ENCODE peak calls at places on chromosomes 2 and 18, in seven cellular contexts. One of them, this sample, is unnamed.

GRCh38 chr18:54580202-54580729 is 10.8 kb upstream of the DYNAP start:
- DNase-seq in suprapubic skin: no peak
- DNase-seq in upper lobe of left lung: no peak
- DNase-seq in K562: no peak
- DNase-seq in GM12878: no peak
- DNase-seq in WERI-Rb-1: no peak
- DNase-seq in PC-3: no peak
- DNase-seq in this sample: no peak

GRCh38 chr18:45014047-45014501 is 333.4 kb downstream of the SETBP1 start:
- DNase-seq in WERI-Rb-1: no peak
- DNase-seq in PC-3: peak
- DNase-seq in GM12878: no peak
- DNase-seq in K562: no peak
- DNase-seq in suprapubic skin: no peak
- DNase-seq in upper lobe of left lung: no peak
- DNase-seq in this sample: no peak

GRCh38 chr2:65159921-65160320 is 30.0 kb upstream of the RAB1A start:
- DNase-seq in PC-3: no peak
- DNase-seq in WERI-Rb-1: no peak
- DNase-seq in upper lobe of left lung: no peak
- DNase-seq in K562: no peak
- DNase-seq in suprapubic skin: no peak
- DNase-seq in GM12878: no peak
- DNase-seq in this sample: no peak

GRCh38 chr2:28716265-28716865 is 35.3 kb upstream of the PPP1CB start:
- DNase-seq in suprapubic skin: peak
- DNase-seq in K562: no peak
- DNase-seq in PC-3: peak
- DNase-seq in WERI-Rb-1: peak
- DNase-seq in upper lobe of left lung: no peak
- DNase-seq in GM12878: peak
- DNase-seq in this sample: peak

GRCh38 chr18:44819944-44820510 is 139.3 kb downstream of the SETBP1 start:
- DNase-seq in suprapubic skin: no peak
- DNase-seq in PC-3: no peak
- DNase-seq in GM12878: no peak
- DNase-seq in upper lobe of left lung: peak
- DNase-seq in K562: no peak
- DNase-seq in WERI-Rb-1: no peak
- DNase-seq in this sample: peak

GRCh38 chr18:45879681-45880655 is 54.5 kb downstream of the SIGLEC15 start:
- DNase-seq in upper lobe of left lung: peak
- DNase-seq in PC-3: peak
- DNase-seq in WERI-Rb-1: peak
- DNase-seq in GM12878: peak
- DNase-seq in suprapubic skin: no peak
- DNase-seq in K562: peak
- DNase-seq in this sample: no peak

GRCh38 chr2:128261245-128262128 is 57.2 kb downstream of the HS6ST1 start:
- DNase-seq in suprapubic skin: no peak
- DNase-seq in WERI-Rb-1: peak
- DNase-seq in PC-3: no peak
- DNase-seq in GM12878: no peak
- DNase-seq in K562: no peak
- DNase-seq in upper lobe of left lung: peak
- DNase-seq in this sample: peak

GRCh38 chr2:63680455-63680854 is 91.7 kb downstream of the MDH1 start:
- DNase-seq in K562: no peak
- DNase-seq in GM12878: no peak
- DNase-seq in PC-3: no peak
- DNase-seq in WERI-Rb-1: no peak
- DNase-seq in upper lobe of left lung: no peak
- DNase-seq in suprapubic skin: no peak
- DNase-seq in this sample: no peak

GRCh38 chr2:95159690-95160449 is at the start of gene ZNF514:
- DNase-seq in WERI-Rb-1: peak
- DNase-seq in PC-3: peak
- DNase-seq in suprapubic skin: peak
- DNase-seq in upper lobe of left lung: peak
- DNase-seq in K562: peak
- DNase-seq in GM12878: no peak
- DNase-seq in this sample: peak

GRCh38 chr2:119823734-119824334 is 64.1 kb downstream of the PTPN4 start:
- DNase-seq in WERI-Rb-1: peak
- DNase-seq in PC-3: peak
- DNase-seq in K562: peak
- DNase-seq in upper lobe of left lung: no peak
- DNase-seq in GM12878: no peak
- DNase-seq in suprapubic skin: no peak
- DNase-seq in this sample: no peak

GRCh38 chr2:23028106-23028505 is 356.9 kb upstream of the KLHL29 start:
- DNase-seq in WERI-Rb-1: no peak
- DNase-seq in suprapubic skin: no peak
- DNase-seq in GM12878: no peak
- DNase-seq in K562: no peak
- DNase-seq in PC-3: no peak
- DNase-seq in upper lobe of left lung: no peak
- DNase-seq in this sample: no peak

GRCh38 chr2:168178520-168178919 is 68.9 kb downstream of the STK39 start:
- DNase-seq in WERI-Rb-1: no peak
- DNase-seq in K562: no peak
- DNase-seq in GM12878: no peak
- DNase-seq in PC-3: no peak
- DNase-seq in upper lobe of left lung: no peak
- DNase-seq in suprapubic skin: no peak
- DNase-seq in this sample: no peak

GRCh38 chr2:219119422-219120043 is 41.1 kb downstream of the NHEJ1 start:
- DNase-seq in suprapubic skin: no peak
- DNase-seq in WERI-Rb-1: peak
- DNase-seq in upper lobe of left lung: no peak
- DNase-seq in PC-3: peak
- DNase-seq in K562: peak
- DNase-seq in GM12878: peak
- DNase-seq in this sample: no peak

GRCh38 chr2:163715199-163715598 is 20.6 kb downstream of the FIGN start:
- DNase-seq in K562: no peak
- DNase-seq in WERI-Rb-1: no peak
- DNase-seq in suprapubic skin: no peak
- DNase-seq in PC-3: no peak
- DNase-seq in upper lobe of left lung: no peak
- DNase-seq in GM12878: no peak
- DNase-seq in this sample: no peak

GRCh38 chr2:217695033-217695520 is 307.7 kb downstream of the TNS1 start:
- DNase-seq in WERI-Rb-1: no peak
- DNase-seq in PC-3: peak
- DNase-seq in GM12878: no peak
- DNase-seq in upper lobe of left lung: no peak
- DNase-seq in K562: no peak
- DNase-seq in suprapubic skin: peak
- DNase-seq in this sample: no peak

GRCh38 chr2:71380665-71381064 is 49.1 kb downstream of the ZNF638 start:
- DNase-seq in GM12878: no peak
- DNase-seq in WERI-Rb-1: no peak
- DNase-seq in K562: no peak
- DNase-seq in upper lobe of left lung: no peak
- DNase-seq in suprapubic skin: no peak
- DNase-seq in PC-3: no peak
- DNase-seq in this sample: no peak

GRCh38 chr2:238120463-238121298 is 17.8 kb upstream of the KLHL30 start:
- DNase-seq in PC-3: no peak
- DNase-seq in WERI-Rb-1: no peak
- DNase-seq in upper lobe of left lung: peak
- DNase-seq in K562: no peak
- DNase-seq in GM12878: no peak
- DNase-seq in suprapubic skin: no peak
- DNase-seq in this sample: no peak

GRCh38 chr2:58428286-58428552 is 187.1 kb upstream of the FANCL start:
- DNase-seq in suprapubic skin: no peak
- DNase-seq in K562: no peak
- DNase-seq in PC-3: no peak
- DNase-seq in upper lobe of left lung: peak
- DNase-seq in GM12878: no peak
- DNase-seq in WERI-Rb-1: peak
- DNase-seq in this sample: no peak

GRCh38 chr2:148532049-148532428 is 112.5 kb upstream of the EPC2 start:
- DNase-seq in GM12878: no peak
- DNase-seq in upper lobe of left lung: no peak
- DNase-seq in K562: no peak
- DNase-seq in WERI-Rb-1: no peak
- DNase-seq in PC-3: no peak
- DNase-seq in suprapubic skin: no peak
- DNase-seq in this sample: no peak

GRCh38 chr2:148530350-148530749 is 114.2 kb upstream of the EPC2 start:
- DNase-seq in suprapubic skin: no peak
- DNase-seq in PC-3: no peak
- DNase-seq in GM12878: no peak
- DNase-seq in K562: no peak
- DNase-seq in WERI-Rb-1: no peak
- DNase-seq in upper lobe of left lung: no peak
- DNase-seq in this sample: no peak

GRCh38 chr2:148529745-148530144 is 114.8 kb upstream of the EPC2 start:
- DNase-seq in suprapubic skin: no peak
- DNase-seq in PC-3: no peak
- DNase-seq in GM12878: no peak
- DNase-seq in K562: no peak
- DNase-seq in WERI-Rb-1: no peak
- DNase-seq in upper lobe of left lung: no peak
- DNase-seq in this sample: no peak

GRCh38 chr2:148533004-148533403 is 111.5 kb upstream of the EPC2 start:
- DNase-seq in WERI-Rb-1: no peak
- DNase-seq in suprapubic skin: no peak
- DNase-seq in K562: no peak
- DNase-seq in GM12878: no peak
- DNase-seq in upper lobe of left lung: no peak
- DNase-seq in PC-3: no peak
- DNase-seq in this sample: no peak

DNA sequence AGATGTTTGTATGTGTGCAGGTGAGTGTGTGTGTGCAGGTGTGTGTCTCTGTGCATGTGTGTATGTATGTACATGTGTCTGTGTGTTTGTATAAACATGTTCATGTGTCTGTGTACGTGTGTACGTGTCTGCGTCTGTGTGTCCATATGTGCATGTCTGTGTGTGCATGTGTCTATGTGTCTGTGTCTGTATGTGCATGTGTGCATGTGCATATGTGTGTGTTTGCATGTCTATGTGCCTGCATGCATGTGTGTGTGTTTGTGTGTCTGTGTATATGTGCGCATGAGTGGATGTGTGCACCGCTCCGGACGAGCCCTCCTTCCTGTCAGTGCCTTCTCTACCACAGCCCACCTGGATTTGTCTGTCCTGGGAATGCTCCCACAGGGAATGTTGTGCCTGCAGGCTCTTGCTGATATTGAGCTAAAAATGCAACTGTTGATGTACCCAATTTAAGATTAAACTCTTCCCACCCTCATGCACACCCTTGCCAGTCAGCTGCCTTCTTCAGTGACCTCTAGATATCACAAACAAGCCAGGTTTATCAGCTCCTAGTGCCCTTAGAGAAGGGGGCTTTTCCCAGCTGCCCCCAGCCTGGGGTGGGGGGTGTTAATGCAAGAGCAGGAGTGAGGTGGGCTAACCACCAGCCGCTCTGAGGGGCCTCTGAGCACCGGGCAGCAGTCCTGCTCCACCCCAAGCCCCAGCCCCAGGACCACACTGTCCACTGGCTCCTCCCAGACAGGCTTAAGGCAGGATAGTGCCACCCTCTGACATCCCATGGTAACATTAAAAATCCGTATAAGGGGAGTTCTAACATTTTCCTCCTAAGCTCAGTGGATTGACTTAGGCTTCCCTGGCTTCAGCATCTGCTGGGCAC is 113.1 kb upstream of the EPC2 start:
- DNase-seq in PC-3: no peak
- DNase-seq in K562: no peak
- DNase-seq in suprapubic skin: no peak
- DNase-seq in upper lobe of left lung: no peak
- DNase-seq in GM12878: no peak
- DNase-seq in WERI-Rb-1: no peak
- DNase-seq in this sample: no peak
- TF ChIP-seq CTCF in PC-3: no peak
- TF ChIP-seq CTCF in K562: no peak
- TF ChIP-seq CTCF in suprapubic skin: no peak
- TF ChIP-seq CTCF in upper lobe of left lung: no peak
- TF ChIP-seq CTCF in GM12878: no peak
- TF ChIP-seq CTCF in WERI-Rb-1: no peak
- TF ChIP-seq CTCF in this sample: no peak

DNA sequence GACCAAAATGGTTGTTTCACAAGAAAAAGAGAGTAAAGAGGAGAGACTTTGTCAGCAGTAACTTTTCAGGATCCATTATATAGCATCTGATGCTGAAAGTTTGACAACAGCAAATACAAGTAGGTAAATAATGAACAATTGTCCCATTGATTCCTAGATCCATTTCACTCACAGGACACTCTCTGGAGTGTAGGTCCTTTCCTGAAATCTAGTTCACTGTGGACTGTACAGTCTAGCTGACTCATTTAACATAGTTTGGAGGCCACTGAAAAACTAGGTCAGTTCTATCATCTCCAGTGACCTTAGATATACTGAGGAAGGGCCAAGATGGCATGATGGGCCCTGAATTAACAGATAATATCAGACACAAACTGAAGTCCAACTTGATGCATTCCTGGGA is 19.3 kb upstream of the NEB start:
- DNase-seq in GM12878: no peak
- DNase-seq in WERI-Rb-1: no peak
- DNase-seq in upper lobe of left lung: no peak
- DNase-seq in suprapubic skin: no peak
- DNase-seq in K562: no peak
- DNase-seq in PC-3: no peak
- DNase-seq in this sample: no peak
- H3K4me3 ChIP-seq in GM12878: no peak
- H3K4me3 ChIP-seq in WERI-Rb-1: no peak
- H3K4me3 ChIP-seq in upper lobe of left lung: no peak
- H3K4me3 ChIP-seq in suprapubic skin: no peak
- H3K4me3 ChIP-seq in K562: no peak
- H3K4me3 ChIP-seq in PC-3: no peak
- H3K4me3 ChIP-seq in this sample: no peak

DNA sequence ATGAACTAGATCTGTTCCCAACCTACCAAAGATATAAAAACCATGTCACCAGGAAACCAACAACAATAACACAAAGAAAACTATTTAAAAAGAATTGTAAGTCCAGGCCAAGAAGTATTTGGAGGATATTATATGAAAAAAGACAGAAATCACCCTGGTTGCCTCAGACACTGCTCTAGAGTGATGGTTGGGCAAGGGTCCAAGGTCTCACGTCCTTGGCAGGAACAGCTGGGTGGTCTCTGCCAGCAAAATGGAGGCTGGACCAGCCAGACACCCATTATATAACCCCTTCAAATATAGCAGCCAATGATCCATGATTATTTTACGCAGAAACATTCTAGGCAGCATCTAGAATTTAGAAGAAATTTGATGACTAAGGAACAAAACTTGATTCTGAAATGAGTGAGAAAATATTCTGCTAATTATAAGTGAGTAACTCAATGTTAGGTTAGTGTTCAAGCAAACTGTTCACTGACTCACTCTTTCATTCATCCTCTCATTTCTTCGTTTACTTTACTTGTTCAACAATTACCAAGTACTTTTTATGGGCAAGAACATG is 35.4 kb downstream of the MRPL35 start:
- DNase-seq in K562: no peak
- DNase-seq in suprapubic skin: no peak
- DNase-seq in PC-3: no peak
- DNase-seq in upper lobe of left lung: no peak
- DNase-seq in WERI-Rb-1: no peak
- DNase-seq in GM12878: no peak
- DNase-seq in this sample: no peak
- H3K27ac ChIP-seq in K562: no peak
- H3K27ac ChIP-seq in suprapubic skin: no peak
- H3K27ac ChIP-seq in PC-3: no peak
- H3K27ac ChIP-seq in upper lobe of left lung: no peak
- H3K27ac ChIP-seq in WERI-Rb-1: no peak
- H3K27ac ChIP-seq in GM12878: no peak
- H3K27ac ChIP-seq in this sample: peak

GRCh38 chr2:100451734-100452133 is 18.5 kb upstream of the NMS start:
- DNase-seq in WERI-Rb-1: no peak
- DNase-seq in PC-3: peak
- DNase-seq in upper lobe of left lung: no peak
- DNase-seq in GM12878: no peak
- DNase-seq in K562: no peak
- DNase-seq in suprapubic skin: no peak
- DNase-seq in this sample: no peak
- TF ChIP-seq CTCF in WERI-Rb-1: no peak
- TF ChIP-seq CTCF in PC-3: no peak
- TF ChIP-seq CTCF in upper lobe of left lung: no peak
- TF ChIP-seq CTCF in GM12878: no peak
- TF ChIP-seq CTCF in K562: no peak
- TF ChIP-seq CTCF in suprapubic skin: no peak
- TF ChIP-seq CTCF in this sample: no peak

This sample was measured in coronary artery.